ENCODE peak calls at places on chromosomes 11 and 22, in nine cellular contexts. Z is cardiac muscle cell; J is sigmoid colon; G is thyroid gland; N is left lung; V is upper lobe of right lung; F is right atrium auricular region; P is CD8-positive, alpha-beta T cell; Y is SK-N-SH. D is an unnamed sample.

GRCh38 chr11:46106530-46107407 is 14.5 kb downstream of the PHF21A start:
- DNase-seq in F (no peak), Y (peak; percentile 19), N (no peak), P (no peak), G (no peak), Z (peak; percentile 58), J (no peak), V (no peak), D (no peak)

GRCh38 chr11:126048198-126048597 is 14.5 kb downstream of the CDON start:
- DNase-seq in P (no peak), Z (no peak), V (no peak), G (no peak), F (no peak), J (no peak), N (no peak), Y (no peak), D (peak; percentile 53)

GRCh38 chr11:67367836-67368227 is 5.6 kb downstream of the CLCF1 start:
- DNase-seq in Y (no peak), J (no peak), N (no peak), V (no peak), P (no peak), F (no peak), G (no peak), Z (no peak), D (no peak)

GRCh38 chr11:65430406-65431217 is 8.0 kb downstream of the NEAT1 start:
- DNase-seq in Z (peak; percentile 73), P (no peak), N (no peak), V (no peak), Y (no peak), J (peak; percentile 58), F (peak; percentile 50), G (no peak), D (peak; percentile 64)

GRCh38 chr11:115244758-115245157 is 259.5 kb downstream of the CADM1 start:
- DNase-seq in N (no peak), F (no peak), Z (no peak), V (no peak), J (no peak), Y (no peak), G (no peak), P (no peak), D (no peak)

GRCh38 chr11:96426356-96427103 is 36.7 kb downstream of the JRKL start:
- DNase-seq in G (no peak), P (no peak), J (no peak), N (no peak), Y (peak; percentile 64), F (no peak), Z (peak; percentile 75), V (no peak), D (peak; percentile 26)

GRCh38 chr11:128776434-128777284 is 82.8 kb downstream of the FLI1 start:
- DNase-seq in N (peak; percentile 81), F (peak; percentile 68), G (peak; percentile 38), Y (peak; percentile 87), J (no peak), Z (peak; percentile 66), P (no peak), V (peak; percentile 69), D (peak; percentile 20)

GRCh38 chr22:28297504-28297903 is 378.4 kb upstream of the PITPNB start:
- DNase-seq in P (no peak), Y (no peak), G (no peak), Z (peak; percentile 12), J (no peak), F (no peak), N (no peak), V (no peak), D (peak; percentile 10)

GRCh38 chr22:37181681-37182080 is 6.4 kb downstream of the C1QTNF6 start:
- DNase-seq in Z (no peak), Y (no peak), J (no peak), V (no peak), P (no peak), F (no peak), N (no peak), G (no peak), D (no peak)

GRCh38 chr11:118152552-118153471 is at the start of gene SCN4B:
- DNase-seq in J (peak; percentile 87), V (peak; percentile 82), Z (peak; percentile 70), N (peak; percentile 86), F (no peak), G (peak; percentile 66), P (no peak), Y (peak; percentile 94), D (peak; percentile 19)

GRCh38 chr11:44036811-44037657 is 10.7 kb upstream of the ACCSL start:
- DNase-seq in F (peak; percentile 93), G (peak; percentile 56), J (peak; percentile 93), N (peak; percentile 83), Z (peak; percentile 93), P (no peak), V (peak; percentile 86), Y (peak; percentile 80), D (peak; percentile 59)

GRCh38 chr11:78218707-78219492 is 30.2 kb downstream of the USP35 start:
- DNase-seq in Y (no peak), Z (no peak), P (no peak), G (no peak), F (no peak), V (no peak), N (no peak), J (no peak), D (no peak)

GRCh38 chr11:61378713-61379313 is 13.6 kb upstream of the TMEM216 start:
- DNase-seq in G (no peak), Z (peak; percentile 97), J (peak; percentile 81), F (peak; percentile 71), P (no peak), V (peak; percentile 7), N (no peak), Y (no peak), D (no peak)

GRCh38 chr22:35839811-35840739 is 122.4 kb downstream of the APOL5 start:
- DNase-seq in F (peak; percentile 89), N (peak; percentile 83), Y (peak; percentile 81), J (peak; percentile 94), V (peak; percentile 91), P (no peak), G (peak; percentile 91), Z (peak; percentile 98), D (peak; percentile 96)

GRCh38 chr11:62575156-62575555 is 1.5 kb upstream of the EEF1G start:
- DNase-seq in Y (no peak), J (no peak), F (no peak), Z (no peak), G (no peak), P (no peak), V (peak; percentile 66), N (no peak), D (peak; percentile 42)

GRCh38 chr22:43956805-43957463 is 1.7 kb downstream of the SAMM50 start:
- DNase-seq in N (no peak), Z (peak; percentile 49), G (no peak), V (peak; percentile 21), P (no peak), F (no peak), Y (no peak), J (no peak), D (no peak)

GRCh38 chr11:85170184-85170583 is 457.0 kb downstream of the DLG2 start:
- DNase-seq in F (no peak), G (no peak), N (no peak), J (no peak), Y (no peak), P (no peak), Z (no peak), V (no peak), D (no peak)
- H3K27ac ChIP-seq in F (no peak overlapping the region), G (no peak overlapping the region), N (no peak overlapping the region), J (no peak overlapping the region), Y (no peak overlapping the region), P (no peak overlapping the region), Z (no peak overlapping the region), V (no peak overlapping the region), D (no peak overlapping the region)

DNA sequence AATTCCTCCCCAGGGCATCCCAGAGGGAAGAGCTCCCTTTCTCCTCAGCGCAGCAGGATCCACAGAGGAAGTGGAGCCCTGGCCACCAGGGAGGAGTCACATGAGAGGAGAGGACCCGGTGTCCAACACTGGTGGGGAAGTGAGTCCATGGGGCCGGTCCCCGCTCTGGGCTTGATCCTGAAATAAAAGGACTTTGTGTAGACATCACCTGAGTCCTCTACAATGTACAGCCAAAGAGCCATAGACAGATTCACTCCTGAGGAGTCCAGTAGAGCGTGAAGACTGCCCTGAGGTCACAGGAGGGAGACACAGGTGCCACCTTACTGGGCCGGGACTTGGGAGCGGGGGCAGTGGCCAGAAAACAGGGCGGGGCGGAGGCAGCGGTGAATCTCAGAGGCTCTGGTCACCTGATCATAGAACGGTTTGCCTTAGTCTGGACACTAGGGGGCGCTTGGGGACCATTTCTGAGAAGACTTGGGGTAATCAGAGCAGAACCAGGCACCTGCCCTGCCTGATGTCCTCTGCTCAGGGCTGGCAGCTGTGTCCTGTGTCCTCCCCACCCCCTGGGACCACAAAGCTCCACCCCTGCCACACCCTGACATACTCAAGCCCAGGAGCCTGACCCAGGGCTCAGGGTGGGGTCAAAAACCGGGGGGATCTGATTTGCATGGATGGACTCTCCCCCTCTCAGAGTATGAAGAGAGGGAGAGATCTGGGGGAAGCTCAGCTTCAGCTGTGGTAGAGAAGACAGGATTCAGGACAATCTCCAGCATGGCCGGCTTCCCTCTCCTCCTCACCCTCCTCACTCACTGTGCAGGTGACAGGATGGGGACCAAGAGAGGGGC is 112.7 kb downstream of the VPREB1 start:
- DNase-seq in J (peak; percentile 79), N (peak; percentile 73), V (peak; percentile 80), Y (peak; percentile 78), F (no peak), Z (peak; percentile 70), G (peak; percentile 91), P (peak; percentile 37), D (peak; percentile 76)
- H3K4me1 ChIP-seq in J (no peaks in the 10 kb centered on the region), N (no peaks in the 10 kb centered on the region), V (no peaks in the 10 kb centered on the region), Y (no peaks in the 10 kb centered on the region), F (no peaks in the 10 kb centered on the region), Z (no peaks in the 10 kb centered on the region), G (no peaks in the 10 kb centered on the region), P (no peaks in the 10 kb centered on the region), D (no peaks in the 10 kb centered on the region)

GRCh38 chr22:31094741-31095140 is 12.6 kb downstream of the SELENOM start:
- DNase-seq in N (no peak), F (no peak), G (no peak), Z (no peak), P (no peak), V (no peak), J (no peak), Y (no peak), D (no peak)
- H3K36me3 ChIP-seq in N (peaks cover 96% of the 10 kb centered on the region), F (peaks cover 99% of the 10 kb centered on the region), G (peaks cover 41% of the 10 kb centered on the region), Z (no peaks in the 10 kb centered on the region), P (no peaks in the 10 kb centered on the region), V (peaks cover 79% of the 10 kb centered on the region), J (peaks cover 71% of the 10 kb centered on the region), Y (peaks cover 12% of the 10 kb centered on the region), D (no peaks in the 10 kb centered on the region)

DNA sequence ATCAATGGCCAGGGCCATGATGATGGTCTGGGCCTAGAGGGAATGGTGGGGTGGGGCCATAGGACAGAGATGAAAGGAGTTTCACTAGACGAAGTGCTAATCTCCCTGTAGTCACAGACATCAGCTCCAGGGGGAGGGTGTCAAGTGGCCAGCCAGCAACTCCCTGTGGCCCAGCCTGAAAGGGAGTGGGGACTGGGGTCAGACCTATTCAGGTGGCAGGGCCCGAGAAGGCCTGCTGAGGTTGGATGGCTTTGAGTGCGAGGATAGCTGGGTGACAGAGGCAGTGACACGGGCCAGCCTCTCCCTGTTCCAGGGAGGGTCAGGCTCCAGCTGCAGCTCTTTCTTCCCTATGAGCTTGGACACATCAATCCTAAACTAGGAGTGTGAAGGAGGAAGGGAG is 11.0 kb downstream of the TOB2 start:
- DNase-seq in N (no peak), F (no peak), Z (no peak), P (no peak), J (no peak), G (no peak), Y (no peak), V (no peak), D (no peak)
- H3K27ac ChIP-seq in N (no peak overlapping the region), F (peak overlapping the region; percentile 51), Z (no peak overlapping the region), P (no peak overlapping the region), J (peak overlapping the region; percentile 23), G (no peak overlapping the region), Y (no peak overlapping the region), V (no peak overlapping the region), D (peak overlapping the region; percentile 3)

GRCh38 chr11:116833816-116834534 is 3.4 kb downstream of the APOA1 start:
- DNase-seq in Y (no peak), Z (no peak), N (peak; percentile 22), G (peak; percentile 71), J (no peak), V (no peak), P (no peak), F (no peak), D (no peak)
- H3K4me1 ChIP-seq in Y (no peaks in the 10 kb centered on the region), Z (peaks cover 41% of the 10 kb centered on the region), N (peaks cover 28% of the 10 kb centered on the region), G (peaks cover 37% of the 10 kb centered on the region), J (peaks cover 13% of the 10 kb centered on the region), V (peaks cover 19% of the 10 kb centered on the region), P (peaks cover 16% of the 10 kb centered on the region), F (no peaks in the 10 kb centered on the region), D (peaks cover 4% of the 10 kb centered on the region)